ENCODE peak calls at places on chromosomes 13 and 19, in five cellular contexts. C is fibroblast of mammary gland, T is H7, H is transverse colon, Z is cortex of kidney. D is an unnamed sample.

GRCh38 chr13:29591310-29591709 is 4.2 kb downstream of the SLC7A1 start:
- DNase-seq in C (peak), T (no peak), H (no peak), Z (no peak), D (no peak)

GRCh38 chr19:2574478-2574931 is 98.6 kb downstream of the GADD45B start:
- DNase-seq in C (no peak), T (no peak), H (no peak), Z (no peak), D (no peak)

GRCh38 chr13:108383676-108384075 is 114.2 kb downstream of the TNFSF13B start:
- DNase-seq in C (no peak), T (no peak), H (no peak), Z (no peak), D (no peak)

GRCh38 chr13:32883501-32883900 is 132.7 kb upstream of the KL start:
- DNase-seq in C (peak), T (no peak), H (no peak), Z (no peak), D (no peak)

GRCh38 chr19:3224346-3225325 is at the start of gene CELF5:
- DNase-seq in C (no peak), T (peak), H (peak), Z (no peak), D (peak)

GRCh38 chr19:14979136-14979497 is 547 bp downstream of the SLC1A6 start:
- DNase-seq in C (no peak), T (no peak), H (no peak), Z (no peak), D (no peak)

GRCh38 chr19:21434967-21435544 is 38.1 kb downstream of the ZNF493 start:
- DNase-seq in C (no peak), T (no peak), H (no peak), Z (no peak), D (no peak)

GRCh38 chr19:49614096-49614857 is 23.3 kb downstream of the PRR12 start:
- DNase-seq in C (peak), T (peak), H (no peak), Z (no peak), D (no peak)

GRCh38 chr13:90416519-90416918 is 931.0 kb upstream of the MIR17HG start:
- DNase-seq in C (peak), T (no peak), H (no peak), Z (no peak), D (no peak)

GRCh38 chr13:45718992-45719391 is 16.9 kb downstream of the CBY2 start:
- DNase-seq in C (no peak), T (no peak), H (no peak), Z (no peak), D (no peak)

GRCh38 chr13:106656214-106656613 is 88.3 kb upstream of the ARGLU1 start:
- DNase-seq in C (no peak), T (no peak), H (no peak), Z (no peak), D (no peak)

GRCh38 chr19:13417054-13417453 is 89.2 kb downstream of the CACNA1A start:
- DNase-seq in C (no peak), T (no peak), H (no peak), Z (no peak), D (no peak)

GRCh38 chr19:35266149-35266903 is 2.4 kb upstream of the USF2 start:
- DNase-seq in C (no peak), T (peak), H (peak), Z (no peak), D (peak)

GRCh38 chr19:3440082-3440481 is 40.2 kb downstream of the SMIM24 start:
- DNase-seq in C (peak), T (peak), H (peak), Z (no peak), D (peak)

GRCh38 chr19:45075215-45076028 is 856 bp downstream of the ZNF296 start:
- DNase-seq in C (peak), T (peak), H (peak), Z (no peak), D (peak)

GRCh38 chr13:110265682-110266430 is 41.1 kb downstream of the COL4A1 start:
- DNase-seq in C (no peak), T (peak), H (no peak), Z (no peak), D (no peak)

GRCh38 chr13:73665279-73665678 is 468.9 kb downstream of the KLF12 start:
- DNase-seq in C (no peak), T (no peak), H (no peak), Z (no peak), D (no peak)

GRCh38 chr13:77230560-77230959 is 96.3 kb downstream of the MYCBP2 start:
- DNase-seq in C (no peak), T (no peak), H (no peak), Z (no peak), D (no peak)